ENCODE peak calls at places on chromosomes 13 and 19, in six cellular contexts. F, A, Q, W, Y and J are unnamed samples.

GRCh38 chr13:33611016-33611805 is 206.7 kb upstream of the RFC3 start:
- DNase-seq in Y (peak), W (peak), Q (no peak), A (peak), F (peak), J (no peak)

GRCh38 chr13:51324714-51325440 is 14.6 kb upstream of the SERPINE3 start:
- DNase-seq in W (no peak), F (no peak), Y (no peak), Q (no peak), A (no peak), J (no peak)

GRCh38 chr13:110259651-110260050 is 47.3 kb downstream of the COL4A1 start:
- DNase-seq in A (peak), F (no peak), Y (no peak), W (no peak), Q (no peak), J (no peak)

GRCh38 chr19:35843676-35844481 is 8.4 kb downstream of the NPHS1 start:
- DNase-seq in Y (no peak), F (no peak), A (peak), W (no peak), Q (no peak), J (no peak)

GRCh38 chr13:82800391-82800790 is 1081.9 kb downstream of the SLITRK1 start:
- DNase-seq in Y (no peak), F (no peak), A (peak), W (no peak), Q (no peak), J (no peak)

GRCh38 chr13:77990973-77991372 is 72.3 kb upstream of the EDNRB start:
- DNase-seq in W (no peak), Q (no peak), A (no peak), F (no peak), Y (peak), J (no peak)

GRCh38 chr19:17530586-17530985 is 19.1 kb downstream of the PGLS start:
- DNase-seq in Q (no peak), F (no peak), Y (no peak), A (no peak), W (no peak), J (no peak)

GRCh38 chr19:39413903-39414608 is 1.6 kb downstream of the PLEKHG2 start:
- DNase-seq in Y (no peak), Q (no peak), A (no peak), F (peak), W (no peak), J (peak)

GRCh38 chr13:22801402-22802003 is 379.3 kb upstream of the SGCG start:
- DNase-seq in Y (no peak), F (no peak), Q (no peak), W (no peak), A (peak), J (no peak)

GRCh38 chr19:29837448-29837961 is 25.7 kb downstream of the CCNE1 start:
- DNase-seq in Y (no peak), W (no peak), A (no peak), Q (no peak), F (no peak), J (peak)

GRCh38 chr13:34391071-34391470 is 551.0 kb upstream of the NBEA start:
- DNase-seq in W (no peak), Q (no peak), A (peak), Y (no peak), F (no peak), J (no peak)

GRCh38 chr13:114151565-114152284 is 19.3 kb upstream of the RASA3 start:
- DNase-seq in Q (peak), Y (no peak), F (no peak), W (no peak), A (peak), J (peak)

GRCh38 chr13:84136582-84136981 is 254.3 kb upstream of the SLITRK1 start:
- DNase-seq in F (no peak), Y (no peak), W (no peak), A (no peak), Q (no peak), J (no peak)

GRCh38 chr13:25380082-25380481 is 8.3 kb downstream of the ATP8A2 start:
- DNase-seq in W (no peak), F (no peak), A (no peak), Y (no peak), Q (no peak), J (no peak)

GRCh38 chr13:111117289-111117688 is 2.2 kb downstream of the ARHGEF7 start:
- DNase-seq in A (no peak), Q (no peak), F (no peak), W (no peak), Y (no peak), J (no peak)

GRCh38 chr19:58346961-58347929 is 6.0 kb downstream of the A1BG start:
- DNase-seq in A (peak), Q (peak), Y (peak), F (peak), W (peak), J (peak)

GRCh38 chr13:71877280-71877653 is 10.3 kb upstream of the DACH1 start:
- DNase-seq in Q (no peak), W (no peak), F (no peak), Y (no peak), A (no peak), J (no peak)

GRCh38 chr13:100892981-100893380 is 218.4 kb upstream of the TMTC4 start:
- DNase-seq in Q (no peak), A (no peak), F (no peak), Y (no peak), W (no peak), J (no peak)

GRCh38 chr19:34365463-34366401 is 736 bp downstream of the GPI start:
- DNase-seq in F (peak), Y (peak), A (peak), Q (peak), W (no peak), J (peak)

GRCh38 chr13:75643182-75643581 is 7.1 kb downstream of the LMO7 start:
- DNase-seq in Y (no peak), W (no peak), F (no peak), Q (no peak), A (no peak), J (no peak)

GRCh38 chr13:110129539-110130186 is 177.3 kb downstream of the COL4A1 start:
- DNase-seq in A (no peak), Q (no peak), W (no peak), F (no peak), Y (no peak), J (no peak)

GRCh38 chr19:51365211-51366049 is 758 bp downstream of the ETFB start:
- DNase-seq in Q (peak), W (peak), A (peak), F (no peak), Y (no peak), J (no peak)

GRCh38 chr13:85230754-85231153 is 568.5 kb downstream of the SLITRK6 start:
- DNase-seq in Q (no peak), A (peak), W (no peak), Y (no peak), F (no peak), J (no peak)

GRCh38 chr19:54606891-54607781 is 13.7 kb downstream of the LILRA1 start:
- DNase-seq in Y (no peak), F (no peak), W (no peak), A (no peak), Q (no peak), J (no peak)

GRCh38 chr13:30017880-30018279 is 167.5 kb upstream of the UBL3 start:
- DNase-seq in A (no peak), F (no peak), Y (no peak), Q (no peak), W (no peak), J (no peak)

GRCh38 chr19:345320-345879 is 804 bp upstream of the MIER2 start:
- DNase-seq in Y (no peak), F (no peak), A (no peak), W (no peak), Q (no peak), J (no peak)
- H3K4me3 ChIP-seq in Y (peak), F (no peak), A (peak), W (no peak), Q (no peak), J (peak)

GRCh38 chr19:13056052-13056660 is 46.5 kb downstream of the LYL1 start:
- DNase-seq in W (peak), Y (peak), Q (no peak), A (peak), F (peak), J (peak)
- H3K4me3 ChIP-seq in W (no peak), Y (peak), Q (no peak), A (no peak), F (no peak), J (peak)

DNA sequence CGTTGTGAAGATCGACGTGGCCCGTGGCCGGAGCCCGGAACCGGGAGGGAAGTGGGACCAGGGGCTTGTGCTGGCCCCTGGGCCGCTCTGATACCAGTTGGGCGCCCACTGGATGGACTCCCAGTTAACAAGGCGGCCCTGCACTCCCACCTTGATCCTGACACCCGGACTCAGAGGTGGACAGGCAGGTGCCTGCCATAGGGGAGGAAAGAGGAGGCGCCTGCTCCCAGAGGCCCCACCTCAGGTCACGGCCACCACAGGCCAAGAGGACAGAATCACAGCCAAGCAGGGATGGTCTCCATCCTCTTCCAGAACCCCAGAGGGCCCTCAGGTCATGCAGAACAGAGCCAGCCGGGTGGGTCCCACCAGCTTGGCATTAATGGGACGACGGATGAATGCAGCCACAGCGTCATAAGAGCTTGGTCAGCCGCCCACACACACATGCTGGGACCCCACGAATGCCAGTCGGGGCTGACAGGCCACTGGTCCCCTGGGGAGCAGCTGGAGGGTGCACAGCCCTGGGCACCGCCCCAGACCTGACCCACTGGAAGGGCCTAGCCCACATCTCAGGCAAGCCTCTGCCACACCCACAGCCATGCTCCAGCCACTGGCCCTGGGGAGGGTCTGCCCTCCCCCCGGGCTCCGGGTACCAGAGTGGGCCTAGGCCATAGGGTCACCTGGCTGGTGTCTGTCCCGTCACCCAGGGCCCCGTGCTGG is 9.6 kb upstream of the KLF16 start:
- DNase-seq in A (no peak), Q (no peak), W (no peak), Y (no peak), F (no peak), J (no peak)
- H3K4me3 ChIP-seq in A (no peak), Q (peak), W (no peak), Y (peak), F (no peak), J (peak)

GRCh38 chr19:13074378-13074777 is 28.3 kb downstream of the LYL1 start:
- DNase-seq in W (no peak), Y (no peak), Q (no peak), A (no peak), F (no peak), J (no peak)
- H3K4me3 ChIP-seq in W (no peak), Y (no peak), Q (no peak), A (no peak), F (no peak), J (no peak)

DNA sequence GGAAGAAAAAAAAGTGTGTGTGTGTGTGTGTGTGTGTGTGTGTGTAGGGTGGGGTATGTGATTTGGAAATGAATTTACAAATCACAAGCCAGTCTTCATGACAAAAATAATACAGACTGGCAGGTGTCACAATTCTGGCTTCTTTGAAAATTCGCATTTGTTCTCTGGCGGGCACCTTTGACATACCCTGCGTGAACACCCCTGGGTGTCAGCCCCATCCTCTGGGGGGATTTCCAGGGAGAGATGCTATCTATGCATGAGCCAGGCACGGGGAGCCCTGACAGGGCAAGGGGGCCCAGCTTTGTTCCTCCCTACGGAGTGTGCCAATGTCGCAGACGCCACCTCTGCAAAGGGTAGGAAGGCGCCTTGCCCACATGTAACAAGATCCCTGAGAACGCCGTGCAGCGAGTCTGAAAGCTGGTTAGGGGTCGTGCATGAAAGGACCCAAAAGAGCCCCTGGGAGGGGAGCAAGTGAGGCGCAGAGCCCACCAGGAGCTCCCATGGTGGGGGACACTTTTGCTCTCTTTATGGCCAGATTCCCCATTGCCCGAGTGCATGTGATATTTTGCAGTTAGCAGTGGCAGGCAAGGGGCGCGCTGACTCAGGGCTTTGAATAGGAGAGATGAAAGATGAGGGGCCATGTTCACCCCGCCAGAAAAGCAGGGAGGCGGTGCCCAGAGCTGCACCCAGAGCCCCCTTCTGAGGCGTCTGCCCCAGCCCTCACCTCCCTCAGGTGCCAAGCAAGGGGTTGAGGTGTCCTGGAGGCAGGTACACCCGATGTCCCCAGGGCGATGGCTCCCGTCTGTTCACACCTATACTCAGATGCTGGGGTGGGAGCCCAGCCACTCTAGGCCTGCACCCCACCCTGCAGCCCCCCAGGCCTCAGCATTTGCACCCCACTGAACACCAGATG is 45.3 kb downstream of the KLF2 start:
- DNase-seq in F (no peak), Y (no peak), Q (no peak), A (no peak), W (no peak), J (peak)
- H3K4me3 ChIP-seq in F (no peak), Y (no peak), Q (no peak), A (no peak), W (no peak), J (no peak)

DNA sequence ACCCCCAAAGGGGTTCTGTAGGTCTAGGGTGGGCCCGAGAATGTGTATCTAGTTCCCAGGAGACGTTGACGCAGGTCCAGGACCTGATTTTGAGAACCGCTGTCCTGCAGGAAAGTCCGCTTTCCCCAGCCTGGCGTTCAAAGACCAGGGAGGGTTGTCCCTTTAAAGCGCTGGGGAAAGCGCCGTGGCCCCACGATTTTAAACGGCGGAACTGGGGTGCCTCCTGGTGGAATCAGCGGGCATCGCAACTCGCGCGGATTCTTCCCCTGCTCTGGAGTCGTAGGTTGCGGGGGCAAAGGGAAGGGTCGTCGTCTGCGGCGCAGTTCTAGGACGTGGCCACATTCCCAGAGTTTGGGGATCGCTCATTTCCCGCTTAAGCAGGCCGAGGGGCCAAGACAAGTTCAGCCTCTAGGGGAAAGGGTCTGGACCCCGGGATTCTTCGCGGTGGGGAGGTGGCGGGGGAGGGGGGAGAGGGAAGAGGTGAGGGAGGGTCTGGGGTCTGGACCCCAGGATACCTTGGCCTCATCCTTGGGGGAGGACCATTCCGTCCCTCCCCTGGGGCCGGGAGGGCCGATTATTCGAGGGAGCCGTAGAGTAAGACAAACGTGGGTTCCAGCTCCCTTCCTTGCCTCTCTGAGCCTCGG is 7.7 kb downstream of the PNMA8B start:
- DNase-seq in F (peak), W (peak), Q (no peak), A (peak), Y (peak), J (peak)
- H3K4me3 ChIP-seq in F (no peak), W (no peak), Q (no peak), A (peak), Y (peak), J (peak)

GRCh38 chr19:49359851-49360845 is 2.1 kb downstream of the TEAD2 start:
- DNase-seq in A (peak), W (no peak), F (no peak), Q (no peak), Y (no peak), J (no peak)
- H3K4me3 ChIP-seq in A (peak), W (no peak), F (no peak), Q (no peak), Y (no peak), J (no peak)

DNA sequence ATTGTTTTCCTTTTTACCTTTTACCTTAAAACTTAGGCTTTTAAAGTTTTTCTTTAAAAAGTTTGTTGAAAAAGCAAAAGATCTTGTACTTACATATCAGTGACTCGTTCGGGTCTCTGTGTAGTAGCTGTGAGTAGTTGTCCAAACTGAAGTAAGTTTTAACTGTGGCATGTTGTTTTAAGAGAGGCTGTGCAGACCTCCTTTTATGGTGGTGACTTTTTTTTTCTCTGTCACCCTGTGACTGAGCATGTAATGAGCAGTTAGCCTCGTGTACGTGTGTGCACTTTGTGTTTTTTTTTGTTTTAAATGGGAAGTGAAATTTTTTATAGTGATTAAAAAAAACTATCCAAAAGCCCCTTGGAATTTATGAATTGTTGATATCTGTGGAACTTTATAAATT is at the start of gene GPR183:
- DNase-seq in Q (no peak), Y (no peak), A (no peak), F (no peak), W (no peak), J (no peak)
- H3K4me3 ChIP-seq in Q (peak), Y (peak), A (peak), F (no peak), W (peak), J (peak)

DNA sequence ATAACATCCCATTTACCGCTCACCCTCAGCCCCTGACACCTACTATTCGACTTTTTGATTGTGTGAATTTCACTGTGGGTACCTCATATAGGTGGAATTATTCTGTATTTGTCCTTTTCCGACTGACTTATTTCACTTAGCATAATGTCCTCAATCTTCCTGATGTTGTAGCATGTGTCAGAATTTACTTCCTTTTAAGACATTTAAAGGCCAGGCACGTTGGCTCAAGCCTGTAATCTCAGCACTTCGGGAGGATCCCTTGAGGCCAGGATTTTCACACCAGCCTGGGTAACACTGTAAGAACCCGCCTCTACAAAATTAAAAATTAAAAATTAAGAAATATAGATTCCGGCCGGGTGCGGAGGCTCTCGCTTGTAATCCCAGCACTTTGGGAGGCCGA is 13.0 kb downstream of the ZNF490 start:
- DNase-seq in W (no peak), F (no peak), Q (no peak), A (no peak), Y (no peak), J (no peak)
- H3K4me3 ChIP-seq in W (no peak), F (no peak), Q (no peak), A (no peak), Y (no peak), J (peak)